ENCODE peak calls at places on chromosomes 5 and 9, in four cellular contexts. I is T follicular helper cell, X is NCI-H2081, F is NCI-H1092. J is an unnamed sample.

GRCh38 chr9:131982102-131982501 is 97.6 kb downstream of the MED27 start:
- DNase-seq in F (no peak), X (no peak), I (no peak), J (no peak)

GRCh38 chr5:117889592-117889991 is 1098.8 kb downstream of the DTWD2 start:
- DNase-seq in X (no peak), I (no peak), F (no peak), J (peak)

GRCh38 chr9:31588010-31588409 is 796.4 kb upstream of the ACO1 start:
- DNase-seq in F (peak), I (no peak), X (peak), J (no peak)

GRCh38 chr5:52987711-52988329 is 1.3 kb upstream of the ITGA2 start:
- DNase-seq in X (no peak), F (no peak), I (no peak), J (peak)

GRCh38 chr5:170353011-170353890 is 35.9 kb downstream of the KCNMB1 start:
- DNase-seq in F (no peak), X (no peak), I (no peak), J (no peak)

GRCh38 chr9:112112941-112113399 is 62.1 kb downstream of the SUSD1 start:
- DNase-seq in F (peak), I (peak), X (peak), J (peak)

GRCh38 chr9:134936021-134936761 is 18.5 kb upstream of the FCN1 start:
- DNase-seq in X (no peak), F (no peak), I (no peak), J (no peak)

GRCh38 chr5:172534229-172535169 is 80.2 kb upstream of the SH3PXD2B start:
- DNase-seq in I (no peak), X (no peak), F (no peak), J (no peak)

GRCh38 chr5:19577882-19578281 is 410.1 kb downstream of the CDH18 start:
- DNase-seq in F (no peak), I (no peak), X (no peak), J (no peak)

GRCh38 chr5:18745591-18745987 is 1111.3 kb downstream of the TAF11L14 start:
- DNase-seq in F (no peak), X (peak), I (no peak), J (no peak)

GRCh38 chr9:13181652-13182051 is 97.8 kb downstream of the MPDZ start:
- DNase-seq in X (no peak), F (no peak), I (no peak), J (peak)

GRCh38 chr5:14501353-14502162 is 80.0 kb upstream of the OTULINL start:
- DNase-seq in F (peak), I (no peak), X (peak), J (no peak)

GRCh38 chr9:137982132-137982666 is 104.6 kb downstream of the CACNA1B start:
- DNase-seq in I (no peak), F (no peak), X (no peak), J (peak)

GRCh38 chr5:125047871-125048270 is 301.4 kb upstream of the ZNF608 start:
- DNase-seq in F (no peak), X (no peak), I (no peak), J (no peak)

GRCh38 chr5:55438931-55439477 is 95.8 kb downstream of the PLPP1 start:
- DNase-seq in F (no peak), I (no peak), X (no peak), J (no peak)

GRCh38 chr9:96383165-96383939 is at the start of gene SLC35D2:
- DNase-seq in X (peak), F (no peak), I (no peak), J (peak)

GRCh38 chr5:11054014-11054413 is 293.0 kb upstream of the DAP start:
- DNase-seq in F (no peak), X (no peak), I (no peak), J (no peak)

GRCh38 chr5:153552886-153553285 is 62.4 kb downstream of the GRIA1 start:
- DNase-seq in I (no peak), F (no peak), X (no peak), J (no peak)

GRCh38 chr9:137878146-137878941 is 762 bp downstream of the CACNA1B start:
- DNase-seq in F (peak), X (peak), I (no peak), J (no peak)

GRCh38 chr5:157518963-157519362 is 56.6 kb downstream of the ADAM19 start:
- DNase-seq in F (no peak), X (no peak), I (no peak), J (no peak)

GRCh38 chr9:72203205-72203803 is 54.1 kb downstream of the GDA start:
- DNase-seq in I (no peak), F (no peak), X (peak), J (peak)

GRCh38 chr9:95980262-95981125 is 105.0 kb downstream of the ERCC6L2 start:
- DNase-seq in X (no peak), F (no peak), I (no peak), J (no peak)

GRCh38 chr5:131541766-131542165 is 93.3 kb downstream of the RAPGEF6 start:
- DNase-seq in X (no peak), F (no peak), I (no peak), J (peak)

GRCh38 chr5:112063191-112063590 is 306.2 kb upstream of the NREP start:
- DNase-seq in I (no peak), F (no peak), X (no peak), J (no peak)